ENCODE peak calls at places on chromosomes 4 and X, in four cellular contexts. U is A673, E is DND-41, R is heart left ventricle. O is an unnamed sample.

GRCh38 chr4:113159901-113160545 is 110.6 kb downstream of the ANK2 start:
- DNase-seq in U (no peak), E (no peak), R (no peak), O (no peak)

GRCh38 chrX:102129473-102129872 is 4.0 kb downstream of the TCEAL2 start:
- DNase-seq in U (peak; percentile 25), E (no peak), R (no peak), O (no peak)

GRCh38 chr4:176259330-176260090 is 9.5 kb downstream of the ASB5 start:
- DNase-seq in U (no peak), E (no peak), R (no peak), O (no peak)

GRCh38 chr4:61027939-61028338 is 172.2 kb upstream of the ADGRL3 start:
- DNase-seq in U (no peak), E (no peak), R (no peak), O (no peak)

GRCh38 chr4:126489826-126490463 is 1142.8 kb upstream of the INTU start:
- DNase-seq in U (no peak), E (no peak), R (no peak), O (no peak)

GRCh38 chr4:6229095-6229494 is 28.7 kb upstream of the JAKMIP1 start:
- DNase-seq in U (no peak), E (no peak), R (peak; percentile 66), O (no peak)

GRCh38 chr4:39616651-39617050 is 22.0 kb downstream of the SMIM14 start:
- DNase-seq in U (no peak), E (no peak), R (no peak), O (no peak)

GRCh38 chr4:6575503-6576240 is 683 bp downstream of the MAN2B2 start:
- DNase-seq in U (no peak), E (no peak), R (no peak), O (no peak)

GRCh38 chr4:126969781-126970180 is 663.0 kb upstream of the INTU start:
- DNase-seq in U (no peak), E (no peak), R (no peak), O (no peak)

GRCh38 chr4:185800266-185800945 is 11.6 kb downstream of the SORBS2 start:
- DNase-seq in U (no peak), E (no peak), R (no peak), O (no peak)

GRCh38 chr4:74174941-74175340 is 17.0 kb downstream of the MTHFD2L start:
- DNase-seq in U (no peak), E (no peak), R (no peak), O (no peak)

GRCh38 chrX:153886915-153887314 is 942 bp upstream of the L1CAM start:
- DNase-seq in U (no peak), E (no peak), R (no peak), O (no peak)

GRCh38 chrX:153884136-153885076 is 1.6 kb downstream of the L1CAM start:
- DNase-seq in U (no peak), E (no peak), R (peak; percentile 12), O (no peak)

GRCh38 chrX:153887385-153887784 is 1.4 kb upstream of the L1CAM start:
- DNase-seq in U (no peak), E (no peak), R (no peak), O (no peak)

GRCh38 chrX:153885208-153885787 is 675 bp downstream of the L1CAM start:
- DNase-seq in U (no peak), E (no peak), R (no peak), O (no peak)

DNA sequence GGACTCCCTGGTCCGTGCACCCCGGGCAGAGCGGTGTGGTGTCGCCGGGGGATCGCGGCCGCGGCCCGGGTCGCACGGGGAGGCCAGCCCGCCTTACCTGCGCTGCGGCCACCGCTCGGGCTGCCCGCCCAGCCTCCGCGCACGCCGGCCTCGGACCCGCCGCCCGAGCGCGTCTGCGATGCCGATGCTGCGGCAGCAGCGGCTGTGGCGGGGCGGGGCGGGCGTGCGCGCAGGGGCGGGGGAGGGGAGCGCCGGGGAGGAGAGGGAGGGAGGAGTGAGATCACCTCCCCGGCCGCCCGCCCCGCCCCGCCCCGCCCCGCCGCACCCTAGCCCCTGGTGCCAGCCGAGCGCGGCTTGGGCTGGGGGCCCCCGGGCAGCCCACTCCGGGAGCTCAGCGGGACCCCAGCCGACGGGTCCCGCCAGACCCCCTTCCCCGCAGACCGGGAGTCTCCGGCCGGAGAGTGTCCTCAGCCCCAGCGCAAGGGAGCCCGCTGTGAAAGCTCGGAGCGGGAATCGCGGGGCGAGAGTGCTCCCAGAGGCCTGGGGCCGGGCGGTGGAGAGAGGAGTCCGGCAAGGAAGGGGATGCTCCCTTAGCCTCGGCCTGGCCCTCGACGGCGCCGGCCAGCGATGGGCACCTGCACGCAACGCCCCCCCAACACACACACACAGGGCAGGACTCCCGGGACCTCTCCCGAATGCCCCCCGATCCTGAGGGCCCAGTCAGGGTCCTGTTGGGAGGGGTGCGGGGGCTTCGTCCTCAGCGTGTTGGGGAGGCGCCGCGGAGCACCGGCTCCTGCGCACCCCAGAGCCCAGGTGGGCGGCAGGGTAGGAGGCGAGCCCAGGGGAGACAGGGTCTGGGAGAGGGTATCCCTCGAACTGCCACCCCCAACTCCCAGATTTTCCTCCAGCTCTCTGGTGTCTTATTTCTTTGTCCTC is at the start of gene L1CAM:
- DNase-seq in U (no peak), E (no peak), R (peak; percentile 15), O (no peak)
- H3K4me1 ChIP-seq in U (no peaks in the 10 kb centered on the region), E (no peaks in the 10 kb centered on the region), R (no peaks in the 10 kb centered on the region), O (peaks cover 6% of the 10 kb centered on the region)

GRCh38 chr4:129223955-129224354 is 128.0 kb downstream of the C4orf33 start:
- DNase-seq in U (peak; percentile 76), E (no peak), R (no peak), O (no peak)

GRCh38 chr4:129220254-129220653 is 124.3 kb downstream of the C4orf33 start:
- DNase-seq in U (no peak), E (no peak), R (no peak), O (no peak)

GRCh38 chr4:129213692-129214091 is 117.7 kb downstream of the C4orf33 start:
- DNase-seq in U (no peak), E (no peak), R (peak; percentile 21), O (no peak)

GRCh38 chr4:129218897-129219296 is 122.9 kb downstream of the C4orf33 start:
- DNase-seq in U (no peak), E (no peak), R (no peak), O (no peak)

GRCh38 chr4:129218355-129218754 is 122.4 kb downstream of the C4orf33 start:
- DNase-seq in U (peak; percentile 26), E (no peak), R (peak; percentile 22), O (no peak)
- H3K27ac ChIP-seq in U (no peak overlapping the region), E (no peak overlapping the region), R (no peak overlapping the region), O (no peak overlapping the region)

GRCh38 chr4:111650146-111650545 is 495.1 kb upstream of the FAM241A start:
- DNase-seq in U (no peak), E (no peak), R (no peak), O (no peak)

GRCh38 chr4:111648056-111648455 is 497.2 kb upstream of the FAM241A start:
- DNase-seq in U (no peak), E (no peak), R (no peak), O (no peak)

GRCh38 chr4:111652206-111652605 is 493.0 kb upstream of the FAM241A start:
- DNase-seq in U (peak; percentile 49), E (no peak), R (no peak), O (no peak)

GRCh38 chr4:111650553-111651183 is 494.6 kb upstream of the FAM241A start:
- DNase-seq in U (peak; percentile 86), E (no peak), R (no peak), O (no peak)

GRCh38 chr4:111649308-111649707 is 495.9 kb upstream of the FAM241A start:
- DNase-seq in U (no peak), E (no peak), R (no peak), O (no peak)
- H3K4me1 ChIP-seq in U (peaks cover 28% of the 10 kb centered on the region), E (no peaks in the 10 kb centered on the region), R (no peaks in the 10 kb centered on the region), O (no peaks in the 10 kb centered on the region)

GRCh38 chr4:152360045-152360410 is 175.9 kb downstream of the FBXW7 start:
- DNase-seq in U (peak; percentile 11), E (no peak), R (no peak), O (no peak)
- H3K27ac ChIP-seq in U (no peak overlapping the region), E (no peak overlapping the region), R (no peak overlapping the region), O (no peak overlapping the region)

DNA sequence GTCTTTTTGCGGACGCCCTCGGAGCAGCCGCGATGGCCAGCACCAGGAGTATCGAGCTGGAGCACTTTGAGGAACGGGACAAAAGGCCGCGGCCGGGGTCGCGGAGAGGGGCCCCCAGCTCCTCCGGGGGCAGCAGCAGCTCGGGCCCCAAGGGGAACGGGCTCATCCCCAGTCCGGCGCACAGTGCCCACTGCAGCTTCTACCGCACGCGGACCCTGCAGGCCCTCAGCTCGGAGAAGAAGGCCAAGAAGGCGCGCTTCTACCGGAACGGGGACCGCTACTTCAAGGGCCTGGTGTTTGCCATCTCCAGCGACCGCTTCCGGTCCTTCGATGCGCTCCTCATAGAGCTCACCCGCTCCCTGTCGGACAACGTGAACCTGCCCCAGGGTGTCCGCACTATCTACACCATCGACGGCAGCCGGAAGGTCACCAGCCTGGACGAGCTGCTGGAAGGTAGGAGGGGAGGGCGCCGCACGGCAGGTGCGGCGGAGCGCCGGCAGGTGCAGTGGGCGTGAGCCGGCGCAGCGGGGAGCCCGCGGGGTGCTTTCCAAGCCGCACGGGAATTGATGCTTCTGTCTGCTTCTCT is 844 bp downstream of the DCLK2 start:
- DNase-seq in U (peak; percentile 60), E (no peak), R (peak; percentile 43), O (no peak)
- H3K4me1 ChIP-seq in U (peaks cover 10% of the 10 kb centered on the region), E (no peaks in the 10 kb centered on the region), R (peaks cover 23% of the 10 kb centered on the region), O (no peaks in the 10 kb centered on the region)

GRCh38 chr4:157992948-157993839 is 179.6 kb downstream of the GASK1B start:
- DNase-seq in U (no peak), E (no peak), R (no peak), O (no peak)

GRCh38 chr4:157996598-157996997 is 176.2 kb downstream of the GASK1B start:
- DNase-seq in U (no peak), E (no peak), R (no peak), O (no peak)

GRCh38 chr4:157997296-157997695 is 175.5 kb downstream of the GASK1B start:
- DNase-seq in U (no peak), E (no peak), R (no peak), O (no peak)

GRCh38 chr4:157994863-157995262 is 178.0 kb downstream of the GASK1B start:
- DNase-seq in U (no peak), E (no peak), R (no peak), O (no peak)

GRCh38 chr4:157996061-157996460 is 176.8 kb downstream of the GASK1B start:
- DNase-seq in U (no peak), E (no peak), R (no peak), O (no peak)
- H3K27ac ChIP-seq in U (peak overlapping the region; percentile 15), E (no peak overlapping the region), R (no peak overlapping the region), O (no peak overlapping the region)

GRCh38 chrX:33178218-33178617 is 33.1 kb downstream of the DMD start:
- DNase-seq in U (no peak), E (no peak), R (no peak), O (no peak)
- H3K4me1 ChIP-seq in U (no peaks in the 10 kb centered on the region), E (no peaks in the 10 kb centered on the region), R (no peaks in the 10 kb centered on the region), O (no peaks in the 10 kb centered on the region)

GRCh38 chr4:7830747-7831146 is 108.9 kb downstream of the AFAP1 start:
- DNase-seq in U (no peak), E (no peak), R (no peak), O (no peak)
- H3K27ac ChIP-seq in U (no peak overlapping the region), E (no peak overlapping the region), R (peak overlapping the region; percentile 11), O (no peak overlapping the region)

GRCh38 chr4:41537267-41537890 is 578 bp upstream of the LIMCH1 start:
- DNase-seq in U (no peak), E (no peak), R (no peak), O (no peak)
- H3K4me1 ChIP-seq in U (no peaks in the 10 kb centered on the region), E (no peaks in the 10 kb centered on the region), R (peaks cover 72% of the 10 kb centered on the region), O (no peaks in the 10 kb centered on the region)